ENCODE peak calls at places on chromosomes 7 and 10, in four cellular contexts. One of them, this sample, is unnamed.

GRCh38 chr7:20474244-20474643 is 141.2 kb upstream of the ABCB5 start:
- DNase-seq in AG04450: no peak
- DNase-seq in AG09319: no peak
- DNase-seq in cardiac muscle cell: no peak
- DNase-seq in this sample: no peak

GRCh38 chr10:28291881-28292297 is 11.0 kb downstream of the MPP7 start:
- DNase-seq in AG09319: no peak
- DNase-seq in cardiac muscle cell: peak; percentile 55
- DNase-seq in AG04450: peak; percentile 55
- DNase-seq in this sample: peak; percentile 92

GRCh38 chr10:52541082-52541481 is 227.0 kb downstream of the DKK1 start:
- DNase-seq in AG09319: peak; percentile 35
- DNase-seq in AG04450: no peak
- DNase-seq in cardiac muscle cell: peak; percentile 43
- DNase-seq in this sample: peak; percentile 27

GRCh38 chr10:61842755-61843497 is 58.6 kb upstream of the ARID5B start:
- DNase-seq in cardiac muscle cell: peak; percentile 58
- DNase-seq in AG04450: no peak
- DNase-seq in AG09319: no peak
- DNase-seq in this sample: peak; percentile 73

GRCh38 chr7:116525913-116526857 is 1.3 kb downstream of the CAV1 start:
- DNase-seq in cardiac muscle cell: peak; percentile 89
- DNase-seq in AG04450: peak; percentile 64
- DNase-seq in AG09319: peak; percentile 67
- DNase-seq in this sample: peak; percentile 83

GRCh38 chr7:39413866-39414668 is 152.1 kb upstream of the YAE1 start:
- DNase-seq in AG09319: no peak
- DNase-seq in cardiac muscle cell: peak; percentile 58
- DNase-seq in AG04450: no peak
- DNase-seq in this sample: peak; percentile 50

GRCh38 chr7:112484671-112485097 is 3.9 kb downstream of the LSMEM1 start:
- DNase-seq in AG04450: peak; percentile 66
- DNase-seq in cardiac muscle cell: peak; percentile 88
- DNase-seq in AG09319: peak; percentile 72
- DNase-seq in this sample: peak; percentile 42

GRCh38 chr10:34231441-34232180 is 583.5 kb downstream of the PARD3 start:
- DNase-seq in cardiac muscle cell: peak; percentile 12
- DNase-seq in AG09319: no peak
- DNase-seq in AG04450: no peak
- DNase-seq in this sample: no peak

GRCh38 chr10:102582181-102582580 is 62.1 kb upstream of the TRIM8 start:
- DNase-seq in AG04450: no peak
- DNase-seq in AG09319: no peak
- DNase-seq in cardiac muscle cell: no peak
- DNase-seq in this sample: no peak

GRCh38 chr10:80196270-80196949 is 8.9 kb downstream of the ANXA11 start:
- DNase-seq in AG04450: no peak
- DNase-seq in AG09319: no peak
- DNase-seq in cardiac muscle cell: no peak
- DNase-seq in this sample: peak; percentile 89

GRCh38 chr7:13880789-13881188 is 108.7 kb downstream of the ETV1 start:
- DNase-seq in AG04450: peak; percentile 63
- DNase-seq in cardiac muscle cell: peak; percentile 41
- DNase-seq in AG09319: no peak
- DNase-seq in this sample: peak; percentile 72

GRCh38 chr10:47207280-47207613 is 92.8 kb upstream of the GDF10 start:
- DNase-seq in AG09319: no peak
- DNase-seq in AG04450: no peak
- DNase-seq in cardiac muscle cell: peak; percentile 79
- DNase-seq in this sample: peak; percentile 15

GRCh38 chr10:119205926-119206602 is 1.3 kb upstream of the GRK5 start:
- DNase-seq in AG09319: no peak
- DNase-seq in cardiac muscle cell: peak; percentile 63
- DNase-seq in AG04450: no peak
- DNase-seq in this sample: no peak

GRCh38 chr10:109587366-109587765 is 335.9 kb downstream of the XPNPEP1 start:
- DNase-seq in AG09319: no peak
- DNase-seq in cardiac muscle cell: no peak
- DNase-seq in AG04450: no peak
- DNase-seq in this sample: peak; percentile 0

GRCh38 chr7:259191-259505 is 30.8 kb upstream of the FOXL3 start:
- DNase-seq in AG09319: no peak
- DNase-seq in cardiac muscle cell: no peak
- DNase-seq in AG04450: no peak
- DNase-seq in this sample: no peak

GRCh38 chr10:54060572-54060971 is 740.5 kb downstream of the PCDH15 start:
- DNase-seq in cardiac muscle cell: no peak
- DNase-seq in AG04450: no peak
- DNase-seq in AG09319: no peak
- DNase-seq in this sample: no peak

GRCh38 chr7:66167773-66168367 is 37.3 kb upstream of the TPST1 start:
- DNase-seq in AG04450: peak; percentile 88
- DNase-seq in cardiac muscle cell: peak; percentile 84
- DNase-seq in AG09319: peak; percentile 84
- DNase-seq in this sample: peak; percentile 81

GRCh38 chr10:31129880-31130405 is 98.3 kb upstream of the ZNF438 start:
- DNase-seq in AG04450: no peak
- DNase-seq in cardiac muscle cell: no peak
- DNase-seq in AG09319: no peak
- DNase-seq in this sample: no peak

GRCh38 chr7:83684928-83685327 is 36.0 kb upstream of the SEMA3E start:
- DNase-seq in AG04450: no peak
- DNase-seq in AG09319: no peak
- DNase-seq in cardiac muscle cell: no peak
- DNase-seq in this sample: peak; percentile 74

GRCh38 chr10:113854757-113855626 is 531 bp downstream of the NHLRC2 start:
- DNase-seq in AG09319: no peak
- DNase-seq in cardiac muscle cell: peak; percentile 62
- DNase-seq in AG04450: no peak
- DNase-seq in this sample: peak; percentile 37

GRCh38 chr7:50921114-50921513 is 138.4 kb upstream of the GRB10 start:
- DNase-seq in AG04450: no peak
- DNase-seq in cardiac muscle cell: no peak
- DNase-seq in AG09319: no peak
- DNase-seq in this sample: peak; percentile 59

GRCh38 chr10:19719320-19719719 is 96.9 kb upstream of the PLXDC2 start:
- DNase-seq in AG04450: peak; percentile 85
- DNase-seq in cardiac muscle cell: peak; percentile 81
- DNase-seq in AG09319: peak; percentile 39
- DNase-seq in this sample: no peak

GRCh38 chr7:151780626-151781025 is 96.3 kb downstream of the PRKAG2 start:
- DNase-seq in AG04450: no peak
- DNase-seq in cardiac muscle cell: no peak
- DNase-seq in AG09319: no peak
- DNase-seq in this sample: no peak

GRCh38 chr7:23471090-23471859 is 984 bp upstream of the IGF2BP3 start:
- DNase-seq in cardiac muscle cell: peak; percentile 82
- DNase-seq in AG09319: no peak
- DNase-seq in AG04450: no peak
- DNase-seq in this sample: peak; percentile 65

GRCh38 chr7:21851445-21852043 is 94.2 kb downstream of the CDCA7L start:
- DNase-seq in cardiac muscle cell: no peak
- DNase-seq in AG04450: no peak
- DNase-seq in AG09319: no peak
- DNase-seq in this sample: no peak

GRCh38 chr10:60172363-60172990 is 217.2 kb downstream of the ANK3 start:
- DNase-seq in AG04450: no peak
- DNase-seq in AG09319: no peak
- DNase-seq in cardiac muscle cell: no peak
- DNase-seq in this sample: peak; percentile 92

GRCh38 chr7:130154501-130155317 is 50.5 kb downstream of the TMEM209 start:
- DNase-seq in cardiac muscle cell: no peak
- DNase-seq in AG04450: no peak
- DNase-seq in AG09319: no peak
- DNase-seq in this sample: no peak

GRCh38 chr10:113711142-113711541 is 31.4 kb downstream of the CASP7 start:
- DNase-seq in AG09319: no peak
- DNase-seq in cardiac muscle cell: no peak
- DNase-seq in AG04450: no peak
- DNase-seq in this sample: no peak

GRCh38 chr7:64874562-64875250 is 28.4 kb upstream of the ZNF273 start:
- DNase-seq in AG09319: no peak
- DNase-seq in AG04450: no peak
- DNase-seq in cardiac muscle cell: no peak
- DNase-seq in this sample: no peak

GRCh38 chr7:142412551-142413193 is 154.8 kb upstream of the PRSS58 start:
- DNase-seq in cardiac muscle cell: peak; percentile 64
- DNase-seq in AG04450: no peak
- DNase-seq in AG09319: peak; percentile 12
- DNase-seq in this sample: peak; percentile 69

DNA sequence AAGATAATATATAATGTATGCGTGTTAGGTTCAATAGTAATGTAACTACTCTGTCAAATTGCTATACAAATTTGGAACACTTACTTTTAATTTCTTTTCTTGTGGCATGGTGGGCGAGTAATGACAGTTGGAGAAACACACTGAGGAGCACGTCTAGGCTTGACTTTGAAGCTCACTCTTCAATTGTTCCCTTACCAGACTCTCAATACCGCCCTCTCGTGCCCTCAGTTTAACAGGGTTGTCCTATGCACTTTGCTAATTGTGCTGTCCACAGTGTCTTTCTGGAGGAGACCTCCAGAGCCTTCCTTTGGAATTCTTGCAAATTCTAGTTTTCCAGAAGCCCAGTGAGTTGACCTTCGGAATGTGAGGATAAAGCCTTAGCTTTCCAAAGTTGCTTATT is 107.2 kb upstream of the RELN start:
- DNase-seq in AG09319: no peak
- DNase-seq in AG04450: no peak
- DNase-seq in cardiac muscle cell: peak; percentile 5
- DNase-seq in this sample: peak; percentile 38
- TF ChIP-seq CTCF in AG09319: peak; percentile 18
- TF ChIP-seq CTCF in AG04450: peak; percentile 39
- TF ChIP-seq CTCF in cardiac muscle cell: peak; percentile 11
- TF ChIP-seq CTCF in this sample: peak; percentile 36

GRCh38 chr7:150379590-150380379 is 655 bp downstream of the ZNF775 start:
- DNase-seq in AG04450: no peak
- DNase-seq in cardiac muscle cell: no peak
- DNase-seq in AG09319: no peak
- DNase-seq in this sample: peak; percentile 22

GRCh38 chr7:150376560-150376959 is 2.6 kb upstream of the ZNF775 start:
- DNase-seq in AG04450: no peak
- DNase-seq in AG09319: no peak
- DNase-seq in cardiac muscle cell: no peak
- DNase-seq in this sample: no peak

GRCh38 chr7:150377116-150377979 is 1.8 kb upstream of the ZNF775 start:
- DNase-seq in AG09319: no peak
- DNase-seq in AG04450: no peak
- DNase-seq in cardiac muscle cell: no peak
- DNase-seq in this sample: no peak

GRCh38 chr7:150378853-150379589 is at the start of gene ZNF775:
- DNase-seq in cardiac muscle cell: peak; percentile 96
- DNase-seq in AG04450: peak; percentile 79
- DNase-seq in AG09319: peak; percentile 85
- DNase-seq in this sample: peak; percentile 94

DNA sequence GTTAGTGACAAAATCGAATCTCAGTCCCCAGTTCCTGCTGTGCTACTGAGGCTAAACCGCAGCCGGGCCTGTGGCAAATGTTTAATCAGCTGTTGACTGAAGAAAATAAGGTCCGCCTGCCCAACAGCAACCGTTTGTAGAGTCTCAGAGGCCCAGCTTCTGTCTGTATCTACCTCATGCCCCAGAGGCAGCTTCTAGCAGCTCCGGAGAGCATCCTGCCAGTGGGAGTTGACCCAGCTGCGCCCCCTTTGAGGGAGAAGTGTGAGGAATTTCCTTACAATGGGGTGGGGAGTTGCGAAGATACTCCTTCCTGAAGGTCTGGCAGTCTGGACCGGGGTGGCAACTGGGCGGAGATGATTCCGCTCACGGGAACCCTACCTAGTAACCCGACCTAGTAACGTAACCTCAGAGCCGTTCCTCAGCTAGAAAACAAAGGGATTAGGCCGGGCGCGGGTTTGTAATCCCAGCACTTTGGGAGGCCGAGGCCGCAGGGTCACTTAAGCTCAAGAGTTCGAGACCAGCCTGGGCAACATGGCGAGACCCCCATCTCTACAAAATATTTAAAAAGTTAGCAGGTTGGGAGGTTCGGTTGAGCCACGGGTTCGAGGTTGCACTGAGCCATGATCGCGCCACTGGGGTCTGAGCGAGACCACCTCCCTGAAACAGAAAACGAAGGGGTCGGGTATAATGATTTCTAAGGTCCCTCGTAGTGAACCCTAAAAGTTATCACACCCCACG is 846 bp upstream of the ZNF775 start:
- DNase-seq in AG09319: no peak
- DNase-seq in AG04450: peak; percentile 20
- DNase-seq in cardiac muscle cell: peak; percentile 86
- DNase-seq in this sample: peak; percentile 50
- TF ChIP-seq CTCF in AG09319: peak; percentile 27
- TF ChIP-seq CTCF in AG04450: peak; percentile 24
- TF ChIP-seq CTCF in cardiac muscle cell: peak; percentile 43
- TF ChIP-seq CTCF in this sample: no peak

GRCh38 chr10:25023278-25023677 is 6.9 kb downstream of the THNSL1 start:
- DNase-seq in AG04450: no peak
- DNase-seq in AG09319: no peak
- DNase-seq in cardiac muscle cell: peak; percentile 8
- DNase-seq in this sample: no peak

GRCh38 chr10:25024528-25024927 is 8.1 kb downstream of the THNSL1 start:
- DNase-seq in cardiac muscle cell: no peak
- DNase-seq in AG09319: no peak
- DNase-seq in AG04450: no peak
- DNase-seq in this sample: no peak

GRCh38 chr10:25029519-25029918 is 13.1 kb downstream of the THNSL1 start:
- DNase-seq in AG04450: no peak
- DNase-seq in cardiac muscle cell: no peak
- DNase-seq in AG09319: no peak
- DNase-seq in this sample: no peak

GRCh38 chr10:25028711-25029110 is 12.3 kb downstream of the THNSL1 start:
- DNase-seq in cardiac muscle cell: no peak
- DNase-seq in AG09319: no peak
- DNase-seq in AG04450: no peak
- DNase-seq in this sample: no peak

GRCh38 chr10:25026463-25026862 is 10.1 kb downstream of the THNSL1 start:
- DNase-seq in AG09319: no peak
- DNase-seq in cardiac muscle cell: peak; percentile 55
- DNase-seq in AG04450: no peak
- DNase-seq in this sample: peak; percentile 46
- TF ChIP-seq CTCF in AG09319: no peak
- TF ChIP-seq CTCF in cardiac muscle cell: peak; percentile 15
- TF ChIP-seq CTCF in AG04450: no peak
- TF ChIP-seq CTCF in this sample: peak; percentile 40

DNA sequence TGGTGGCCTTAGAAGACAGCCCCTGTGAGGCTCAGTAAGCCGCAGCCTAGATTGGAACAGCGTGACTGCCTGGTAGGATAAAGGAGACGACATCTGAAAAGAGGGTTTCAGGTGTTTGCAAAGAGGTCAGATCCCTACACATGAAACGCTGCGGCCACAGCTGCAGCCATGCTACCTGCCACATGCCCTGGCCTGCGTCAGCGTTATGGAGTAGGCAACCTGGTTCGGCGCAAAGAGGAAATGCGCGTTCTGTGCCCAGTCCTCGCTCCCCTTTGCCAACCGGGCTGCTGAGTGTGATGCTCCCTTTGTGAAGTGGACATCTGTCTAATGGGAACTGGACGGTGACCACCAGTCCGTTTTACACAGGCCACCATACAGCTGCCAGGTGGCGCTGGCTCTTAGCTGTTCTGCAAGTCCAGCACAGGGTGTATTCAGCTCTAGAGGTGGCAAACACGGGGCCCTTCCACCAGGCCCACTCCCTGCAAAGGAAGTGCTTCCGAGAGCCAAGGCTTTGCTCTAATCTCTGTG is 160.3 kb downstream of the CELF2 start:
- DNase-seq in AG04450: no peak
- DNase-seq in cardiac muscle cell: no peak
- DNase-seq in AG09319: no peak
- DNase-seq in this sample: no peak
- TF ChIP-seq CTCF in AG04450: no peak
- TF ChIP-seq CTCF in cardiac muscle cell: no peak
- TF ChIP-seq CTCF in AG09319: no peak
- TF ChIP-seq CTCF in this sample: no peak